ENCODE peak calls at places on chromosomes 5 and 9, in seven cellular contexts. N, X, Q, P, O, C and M are unnamed samples.

GRCh38 chr5:108382784-108383358 is 973 bp upstream of the FBXL17 start:
- DNase-seq in N (no peak), X (no peak), Q (peak), P (no peak), O (no peak), C (no peak), M (no peak)

GRCh38 chr5:33242264-33242663 is 198.5 kb upstream of the TARS1 start:
- DNase-seq in N (no peak), X (no peak), Q (no peak), P (no peak), O (no peak), C (no peak), M (no peak)

GRCh38 chr5:42759456-42759855 is 2.8 kb downstream of the CCDC152 start:
- DNase-seq in N (no peak), X (no peak), Q (no peak), P (no peak), O (no peak), C (no peak), M (peak)

GRCh38 chr5:35672995-35673394 is 55.3 kb downstream of the SPEF2 start:
- DNase-seq in N (no peak), X (no peak), Q (no peak), P (no peak), O (peak), C (peak), M (no peak)

GRCh38 chr5:58322453-58322852 is 137.4 kb downstream of the PLK2 start:
- DNase-seq in N (peak), X (peak), Q (peak), P (no peak), O (no peak), C (no peak), M (peak)

GRCh38 chr9:70805953-70806352 is 315.5 kb downstream of the TRPM3 start:
- DNase-seq in N (no peak), X (no peak), Q (no peak), P (no peak), O (no peak), C (no peak), M (no peak)

GRCh38 chr9:20732118-20732517 is 48.1 kb downstream of the FOCAD start:
- DNase-seq in N (peak), X (no peak), Q (peak), P (no peak), O (no peak), C (no peak), M (peak)

GRCh38 chr5:141878186-141878770 is at the start of gene PCDH1:
- DNase-seq in N (peak), X (no peak), Q (peak), P (peak), O (peak), C (peak), M (peak)

GRCh38 chr5:1169608-1170115 is 31.7 kb upstream of the SLC6A19 start:
- DNase-seq in N (no peak), X (no peak), Q (no peak), P (no peak), O (no peak), C (no peak), M (no peak)

GRCh38 chr5:163809480-163809879 is 304.1 kb downstream of the MAT2B start:
- DNase-seq in N (no peak), X (no peak), Q (no peak), P (no peak), O (no peak), C (no peak), M (peak)

GRCh38 chr9:136437839-136438547 is 1.7 kb downstream of the INPP5E start:
- DNase-seq in N (peak), X (no peak), Q (no peak), P (no peak), O (no peak), C (no peak), M (no peak)

GRCh38 chr9:15295761-15296405 is 11.1 kb downstream of the TTC39B start:
- DNase-seq in N (peak), X (no peak), Q (peak), P (no peak), O (no peak), C (no peak), M (peak)

GRCh38 chr5:123085638-123086286 is 3.3 kb upstream of the PRDM6 start:
- DNase-seq in N (no peak), X (no peak), Q (no peak), P (no peak), O (no peak), C (no peak), M (no peak)

GRCh38 chr5:95261369-95262175 is 23.3 kb downstream of the MCTP1 start:
- DNase-seq in N (peak), X (peak), Q (peak), P (no peak), O (no peak), C (no peak), M (peak)

GRCh38 chr9:76944011-76944410 is 38.1 kb upstream of the PRUNE2 start:
- DNase-seq in N (no peak), X (no peak), Q (no peak), P (no peak), O (no peak), C (no peak), M (no peak)

GRCh38 chr5:129306725-129307124 is 153.4 kb upstream of the ADAMTS19 start:
- DNase-seq in N (no peak), X (no peak), Q (no peak), P (no peak), O (no peak), C (no peak), M (no peak)

GRCh38 chr9:27844797-27845196 is 271.5 kb upstream of the C9orf72 start:
- DNase-seq in N (no peak), X (no peak), Q (no peak), P (no peak), O (no peak), C (no peak), M (no peak)

GRCh38 chr5:9468070-9468388 is 77.8 kb downstream of the SEMA5A start:
- DNase-seq in N (peak), X (peak), Q (peak), P (no peak), O (no peak), C (no peak), M (no peak)

GRCh38 chr5:62326702-62327101 is 20.7 kb downstream of the KIF2A start:
- DNase-seq in N (no peak), X (no peak), Q (no peak), P (no peak), O (no peak), C (no peak), M (no peak)

GRCh38 chr5:167642779-167643517 is 648.5 kb upstream of the WWC1 start:
- DNase-seq in N (peak), X (peak), Q (peak), P (no peak), O (no peak), C (no peak), M (no peak)

GRCh38 chr5:154811653-154812465 is 38.5 kb downstream of the FAXDC2 start:
- DNase-seq in N (peak), X (peak), Q (peak), P (peak), O (peak), C (peak), M (peak)

GRCh38 chr5:156815988-156816599 is 34.0 kb upstream of the PPP1R2B start:
- DNase-seq in N (peak), X (peak), Q (no peak), P (peak), O (peak), C (no peak), M (no peak)

GRCh38 chr5:133326361-133326760 is 274.5 kb downstream of the HSPA4 start:
- DNase-seq in N (no peak), X (no peak), Q (no peak), P (no peak), O (no peak), C (no peak), M (no peak)